ENCODE peak calls at places on chromosomes 2 and 18, in nine cellular contexts. I is right cardiac atrium, O is ovary, F is cardiac muscle cell, W is mesendoderm, P is tibial nerve, H is aorta, J is substantia nigra, Y is MM.1S. T is an unnamed sample.

GRCh38 chr2:205887637-205888036 is 198.3 kb downstream of the INO80D start:
- DNase-seq in J (no peak), F (no peak), P (no peak), H (no peak), O (no peak), I (no peak), W (no peak), Y (no peak), T (no peak)

GRCh38 chr2:160574472-160575140 is 81.0 kb upstream of the RBMS1 start:
- DNase-seq in F (no peak), P (no peak), O (no peak), Y (no peak), I (no peak), J (no peak), W (peak), H (no peak), T (no peak)

GRCh38 chr2:234453216-234453615 is 43.7 kb downstream of the ARL4C start:
- DNase-seq in J (no peak), H (no peak), F (no peak), I (no peak), O (no peak), W (no peak), Y (no peak), P (no peak), T (no peak)

GRCh38 chr2:222982010-222982908 is 69.7 kb upstream of the KCNE4 start:
- DNase-seq in F (peak), I (peak), H (peak), Y (no peak), W (peak), J (peak), P (peak), O (peak), T (peak)

GRCh38 chr18:58579561-58580047 is 49.3 kb downstream of the ALPK2 start:
- DNase-seq in W (peak), J (no peak), I (no peak), O (no peak), P (no peak), Y (no peak), F (no peak), H (no peak), T (no peak)

GRCh38 chr18:78949216-78949615 is 30.4 kb upstream of the SALL3 start:
- DNase-seq in W (no peak), I (no peak), J (no peak), P (no peak), F (no peak), Y (no peak), O (no peak), H (no peak), T (no peak)

GRCh38 chr2:100006516-100006915 is 135.9 kb downstream of the AFF3 start:
- DNase-seq in P (no peak), H (no peak), O (no peak), W (no peak), I (no peak), F (no peak), J (no peak), Y (no peak), T (no peak)

GRCh38 chr2:102509749-102510148 is 36.7 kb downstream of the SLC9A4 start:
- DNase-seq in P (no peak), J (no peak), F (no peak), H (no peak), Y (no peak), O (no peak), I (no peak), W (no peak), T (no peak)

GRCh38 chr2:227862741-227863588 is 8.5 kb upstream of the DAW1 start:
- DNase-seq in F (no peak), I (no peak), O (no peak), Y (no peak), J (no peak), H (no peak), P (no peak), W (peak), T (no peak)

GRCh38 chr2:184727813-184728212 is 129.5 kb downstream of the ZNF804A start:
- DNase-seq in W (no peak), Y (peak), F (no peak), J (no peak), O (no peak), H (no peak), I (no peak), P (no peak), T (no peak)

GRCh38 chr2:2229898-2230817 is 100.9 kb downstream of the MYT1L start:
- DNase-seq in W (peak), J (peak), F (peak), Y (no peak), I (peak), O (no peak), P (no peak), H (no peak), T (no peak)

GRCh38 chr2:191404568-191404991 is 159.4 kb downstream of the MYO1B start:
- DNase-seq in J (no peak), H (no peak), O (no peak), W (no peak), F (no peak), Y (no peak), P (no peak), I (no peak), T (no peak)

GRCh38 chr2:35614640-35615039 is 740.9 kb upstream of the CRIM1 start:
- DNase-seq in W (no peak), J (no peak), P (no peak), F (no peak), O (no peak), I (no peak), H (no peak), Y (no peak), T (no peak)

GRCh38 chr18:3498705-3499451 is 48.9 kb downstream of the TGIF1 start:
- DNase-seq in P (peak), F (peak), J (peak), Y (no peak), I (peak), H (peak), W (peak), O (peak), T (peak)

GRCh38 chr2:105919826-105920225 is 175.1 kb downstream of the NCK2 start:
- DNase-seq in P (no peak), I (no peak), O (no peak), H (no peak), W (peak), F (no peak), Y (no peak), J (no peak), T (peak)

GRCh38 chr2:71702071-71702970 is 249.0 kb downstream of the DYSF start:
- DNase-seq in Y (no peak), I (peak), J (no peak), O (no peak), H (no peak), F (no peak), P (no peak), W (no peak), T (no peak)

GRCh38 chr18:59837586-59837985 is 62.2 kb upstream of the PMAIP1 start:
- DNase-seq in I (no peak), O (no peak), H (no peak), W (peak), Y (peak), P (no peak), J (peak), F (peak), T (peak)

GRCh38 chr2:172172513-172173217 is 70.0 kb upstream of the DLX2 start:
- DNase-seq in W (peak), P (peak), I (peak), H (peak), O (peak), F (peak), J (peak), Y (peak), T (peak)

GRCh38 chr2:5385596-5385995 is 306.6 kb upstream of the SOX11 start:
- DNase-seq in W (no peak), Y (no peak), I (no peak), H (no peak), J (no peak), O (no peak), F (no peak), P (no peak), T (no peak)

GRCh38 chr2:28276076-28276618 is 116.5 kb upstream of the FOSL2 start:
- DNase-seq in Y (no peak), F (no peak), H (no peak), P (no peak), W (peak), I (no peak), O (no peak), J (no peak), T (no peak)

GRCh38 chr2:128602699-128603101 is 284.0 kb upstream of the HS6ST1 start:
- DNase-seq in F (no peak), W (no peak), H (no peak), Y (no peak), I (no peak), P (no peak), O (no peak), J (no peak), T (no peak)

GRCh38 chr2:237405006-237405559 is 8.9 kb downstream of the COL6A3 start:
- DNase-seq in O (no peak), I (no peak), F (no peak), H (no peak), J (no peak), Y (no peak), W (no peak), P (no peak), T (no peak)

GRCh38 chr18:8732442-8733360 is 27.3 kb downstream of the MTCL1 start:
- DNase-seq in O (no peak), Y (no peak), W (peak), P (no peak), F (no peak), I (no peak), J (no peak), H (no peak), T (no peak)

GRCh38 chr2:225270861-225271260 is 128.6 kb upstream of the NYAP2 start:
- DNase-seq in O (no peak), Y (peak), F (peak), W (peak), I (no peak), P (no peak), H (no peak), J (peak), T (no peak)

GRCh38 chr18:24397131-24397693 is 412 bp downstream of the OSBPL1A start:
- DNase-seq in O (peak), H (peak), Y (peak), F (peak), J (peak), I (no peak), P (peak), W (peak), T (no peak)

GRCh38 chr2:200765139-200765951 is 46.4 kb upstream of the BZW1 start:
- DNase-seq in H (peak), O (peak), W (no peak), I (no peak), Y (no peak), J (no peak), P (no peak), F (no peak), T (no peak)

GRCh38 chr2:43340945-43341356 is 114.5 kb upstream of the ZFP36L2 start:
- DNase-seq in I (no peak), Y (no peak), F (no peak), J (no peak), O (no peak), P (no peak), H (no peak), W (peak), T (no peak)

GRCh38 chr2:202721621-202722020 is 86.9 kb downstream of the FAM117B start:
- DNase-seq in Y (no peak), J (no peak), P (no peak), F (no peak), W (peak), O (no peak), H (no peak), I (no peak), T (no peak)

GRCh38 chr2:127398239-127398590 is 10.4 kb upstream of the MAP3K2 start:
- DNase-seq in I (peak), P (peak), J (peak), F (no peak), W (peak), O (peak), Y (no peak), H (peak), T (no peak)

GRCh38 chr2:127400897-127401756 is 13.4 kb upstream of the MAP3K2 start:
- DNase-seq in J (no peak), F (no peak), Y (no peak), I (peak), W (peak), H (no peak), O (no peak), P (no peak), T (no peak)

GRCh38 chr2:127397568-127398238 is 9.9 kb upstream of the MAP3K2 start:
- DNase-seq in J (no peak), W (no peak), Y (no peak), F (no peak), O (no peak), I (no peak), P (no peak), H (no peak), T (no peak)

GRCh38 chr2:127401757-127402695 is 14.3 kb upstream of the MAP3K2 start:
- DNase-seq in W (no peak), P (no peak), H (no peak), J (no peak), O (no peak), I (no peak), Y (no peak), F (no peak), T (no peak)

DNA sequence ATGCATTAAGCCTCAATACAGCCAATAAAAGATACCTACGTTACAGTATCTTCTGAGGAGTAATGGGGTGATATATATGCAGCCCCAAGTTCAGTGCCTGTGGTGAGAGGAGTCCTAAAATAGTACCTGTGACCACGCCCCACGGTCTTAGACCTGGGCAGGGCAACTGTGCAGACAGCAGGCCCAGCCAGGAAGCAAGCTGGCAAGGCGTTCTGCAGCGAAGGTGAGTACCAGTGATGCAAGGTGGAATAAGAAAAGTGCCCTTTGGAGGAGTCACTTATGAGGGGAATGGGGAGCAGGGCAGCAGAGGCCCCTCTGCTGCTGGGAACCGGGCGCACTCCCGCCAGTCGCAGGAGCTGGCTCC is 12.7 kb upstream of the MAP3K2 start:
- DNase-seq in O (no peak), W (no peak), J (no peak), F (no peak), I (no peak), P (no peak), Y (peak), H (no peak), T (no peak)
- H3K27ac ChIP-seq in O (no peak), W (no peak), J (no peak), F (no peak), I (no peak), P (no peak), Y (no peak), H (no peak), T (no peak)

DNA sequence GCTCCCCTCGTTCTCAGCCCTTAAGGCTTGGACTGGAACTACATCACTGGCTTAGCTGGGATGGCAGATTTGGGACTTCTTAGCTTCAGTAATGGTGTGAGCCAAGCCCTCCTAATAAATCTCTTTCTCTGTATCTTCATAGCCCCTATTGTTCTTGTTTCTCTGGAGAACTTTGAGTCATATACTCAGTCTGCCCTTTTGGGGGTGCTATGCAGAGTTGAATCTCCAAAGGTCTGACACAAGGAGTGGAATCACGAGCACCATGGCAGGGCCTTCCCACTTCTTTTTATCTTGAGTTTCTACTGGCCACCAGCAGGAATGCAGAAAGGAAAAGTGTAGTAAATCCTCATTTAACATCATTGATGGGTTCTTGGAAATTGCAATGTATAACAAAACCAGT is 13.3 kb upstream of the TGFA start:
- DNase-seq in J (no peak), F (no peak), W (peak), Y (no peak), P (no peak), I (no peak), O (no peak), H (no peak), T (no peak)
- H3K27ac ChIP-seq in J (peak), F (no peak), W (no peak), Y (no peak), P (no peak), I (no peak), O (no peak), H (no peak), T (no peak)

DNA sequence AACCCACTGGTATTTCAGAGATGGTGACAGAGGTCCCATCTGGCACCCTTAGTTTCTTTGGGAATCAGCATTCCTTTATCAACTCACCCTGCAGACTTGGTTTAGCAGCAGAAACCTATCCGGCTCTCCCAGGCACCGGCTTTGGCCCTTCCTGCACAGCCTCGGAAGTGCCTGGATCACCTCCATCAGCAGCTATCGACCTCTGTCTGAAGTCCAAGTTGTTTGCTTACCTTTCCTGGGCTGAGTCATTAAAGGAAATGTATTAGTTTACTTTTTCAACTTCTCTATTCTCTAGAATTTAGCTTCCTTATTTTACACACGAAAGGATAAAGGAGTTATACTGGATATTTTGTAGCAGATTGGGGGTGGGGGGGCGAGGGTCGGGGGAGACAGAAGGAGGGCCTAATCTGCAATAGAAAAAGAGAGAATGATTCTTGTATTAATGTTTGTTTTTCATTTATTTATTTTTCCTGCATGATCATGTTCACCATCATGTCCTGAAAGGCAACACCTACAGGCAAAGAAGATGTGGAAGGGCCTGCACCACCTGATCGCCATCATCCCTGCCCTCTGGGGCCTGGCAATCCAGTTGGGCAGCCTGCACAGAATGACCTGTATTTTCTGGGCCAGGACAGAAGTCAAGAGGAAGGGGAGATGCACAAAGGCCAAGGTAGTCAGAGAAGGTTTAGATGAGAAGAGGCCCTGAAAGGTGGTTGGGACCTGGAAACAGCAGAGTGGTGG is 22.1 kb upstream of the MAT2A start:
- DNase-seq in P (no peak), F (no peak), O (no peak), I (no peak), Y (no peak), H (no peak), J (no peak), W (no peak), T (no peak)
- H3K27ac ChIP-seq in P (no peak), F (no peak), O (no peak), I (no peak), Y (no peak), H (no peak), J (no peak), W (no peak), T (no peak)

DNA sequence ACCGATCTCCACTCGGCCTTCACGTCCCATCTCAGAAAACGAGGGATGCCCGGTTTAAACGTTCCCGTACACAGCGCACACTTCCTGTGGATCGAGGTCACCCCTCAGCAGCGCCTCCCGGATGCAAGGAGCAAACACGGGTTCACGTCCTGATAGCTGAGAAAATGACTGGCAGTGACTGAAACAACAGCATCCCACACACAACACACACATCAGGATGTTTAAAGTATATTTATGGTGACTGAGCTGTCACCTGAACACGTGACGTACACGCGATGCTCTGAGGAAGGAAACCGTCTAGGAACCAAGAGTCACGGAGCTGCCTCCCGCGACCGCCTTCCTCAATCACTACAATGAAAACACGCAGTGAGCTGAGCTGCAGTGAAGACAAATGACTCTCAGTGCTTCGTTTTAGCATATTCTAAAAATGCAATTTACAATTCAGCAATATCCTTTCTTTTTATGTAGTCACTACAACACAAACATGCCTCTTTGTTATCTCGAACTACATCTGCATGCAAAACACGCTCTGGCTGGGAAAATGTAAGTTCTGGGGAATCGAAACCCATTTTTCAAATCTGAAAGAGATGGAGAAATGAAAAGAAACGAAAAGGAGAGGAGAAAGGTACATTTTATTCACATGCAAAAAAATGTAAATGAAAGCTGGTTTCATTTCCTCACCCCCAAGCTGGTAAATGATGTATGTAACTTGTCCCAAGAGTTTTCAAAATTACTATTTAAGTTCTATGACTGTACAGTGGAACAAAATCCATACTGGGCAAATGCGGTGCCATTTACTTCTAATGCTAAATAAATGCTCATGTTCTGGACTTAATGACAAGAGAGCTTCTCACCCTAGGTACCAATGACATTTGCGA is 19.8 kb downstream of the HDAC4 start:
- DNase-seq in O (no peak), P (peak), H (peak), J (peak), W (no peak), F (no peak), I (peak), Y (no peak), T (no peak)
- H3K27ac ChIP-seq in O (no peak), P (peak), H (no peak), J (peak), W (no peak), F (no peak), I (no peak), Y (no peak), T (no peak)

GRCh38 chr18:10033038-10033437 is 119.2 kb downstream of the VAPA start:
- DNase-seq in O (no peak), Y (no peak), W (no peak), J (no peak), H (no peak), I (no peak), P (no peak), F (no peak), T (no peak)

GRCh38 chr18:10030816-10031541 is 117.2 kb downstream of the VAPA start:
- DNase-seq in O (no peak), Y (no peak), J (no peak), H (no peak), I (no peak), W (no peak), P (no peak), F (no peak), T (no peak)

GRCh38 chr18:10035306-10035991 is 121.6 kb downstream of the VAPA start:
- DNase-seq in I (no peak), P (no peak), J (no peak), Y (no peak), F (no peak), O (no peak), W (no peak), H (no peak), T (no peak)

GRCh38 chr18:10029711-10030110 is 115.9 kb downstream of the VAPA start:
- DNase-seq in F (no peak), W (no peak), H (no peak), P (no peak), J (no peak), O (no peak), Y (no peak), I (peak), T (no peak)

DNA sequence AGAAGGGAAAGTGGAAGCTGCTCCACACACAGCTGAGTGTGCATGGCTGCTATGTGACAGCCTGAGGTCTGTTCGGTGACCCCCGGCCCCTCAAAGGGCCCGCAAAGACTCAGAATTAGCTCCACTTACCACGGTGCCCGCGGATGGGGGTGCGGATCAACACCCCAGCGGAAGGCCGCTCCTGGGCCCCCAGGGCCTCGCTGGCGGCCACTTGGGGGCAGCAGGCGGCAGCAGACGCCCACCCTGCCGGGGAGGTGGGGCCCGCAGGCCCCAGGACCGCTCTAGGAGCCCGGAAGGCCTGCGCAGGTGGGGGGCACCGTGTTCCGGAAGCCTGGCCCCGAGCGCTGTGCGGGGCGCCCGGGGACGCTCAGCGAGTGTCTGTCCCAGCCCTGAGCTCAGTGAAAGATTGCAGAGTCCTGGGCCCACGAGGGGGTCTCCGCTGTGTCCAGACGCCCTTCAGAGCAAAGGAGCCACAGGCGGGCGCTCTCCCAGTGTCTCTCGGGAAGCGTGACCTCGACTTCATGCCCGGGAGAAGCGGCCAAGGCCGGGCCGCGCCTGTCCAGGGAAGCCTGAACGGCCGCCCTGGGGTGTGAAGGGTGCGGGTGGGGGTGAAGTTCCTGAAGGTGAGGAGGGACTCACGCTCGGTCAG is 118.6 kb downstream of the VAPA start:
- DNase-seq in O (peak), I (peak), Y (no peak), W (peak), J (peak), H (no peak), F (peak), P (no peak), T (no peak)
- H3K27ac ChIP-seq in O (peak), I (no peak), Y (no peak), W (no peak), J (peak), H (peak), F (no peak), P (peak), T (no peak)

T was measured in iPS DF 6.9.